ENCODE peak calls at places on chromosomes 11 and 22, in eight cellular contexts. O, K, T, X, M, V, C and P are unnamed samples.

GRCh38 chr22:38315801-38316339 is 1.4 kb downstream of the CSNK1E start:
- DNase-seq in X (no peak), C (no peak), K (peak), M (no peak), O (peak), T (no peak), V (no peak), P (no peak)

GRCh38 chr11:34214961-34215805 is 109.8 kb downstream of the NAT10 start:
- DNase-seq in X (no peak), T (peak), V (peak), C (no peak), K (peak), M (no peak), O (peak), P (no peak)

GRCh38 chr11:13238879-13239514 is 38.6 kb upstream of the BMAL1 start:
- DNase-seq in M (no peak), O (peak), K (peak), T (peak), C (peak), X (no peak), V (peak), P (peak)

GRCh38 chr22:44505796-44506354 is 7.8 kb upstream of the RTL6 start:
- DNase-seq in K (no peak), M (no peak), O (no peak), C (no peak), X (no peak), T (no peak), V (no peak), P (no peak)

GRCh38 chr22:47623740-47624103 is 861.3 kb downstream of the TBC1D22A start:
- DNase-seq in O (no peak), T (no peak), C (no peak), M (no peak), V (no peak), K (no peak), X (peak), P (peak)

GRCh38 chr11:75317446-75318122 is 33.9 kb downstream of the ARRB1 start:
- DNase-seq in V (no peak), T (no peak), M (no peak), K (no peak), X (no peak), O (no peak), C (no peak), P (no peak)

GRCh38 chr11:36711104-36711825 is 113.2 kb upstream of the RAG2 start:
- DNase-seq in O (no peak), T (no peak), M (no peak), K (peak), X (no peak), V (no peak), C (no peak), P (no peak)

GRCh38 chr11:65915821-65916251 is 3.0 kb downstream of the C11orf68 start:
- DNase-seq in T (no peak), V (no peak), O (no peak), X (peak), M (peak), K (peak), C (no peak), P (peak)

GRCh38 chr11:57167125-57167839 is 14.5 kb upstream of the LRRC55 start:
- DNase-seq in K (no peak), X (no peak), T (no peak), O (no peak), C (no peak), M (no peak), V (no peak), P (no peak)

GRCh38 chr11:26948881-26949280 is 45.0 kb upstream of the FIBIN start:
- DNase-seq in C (no peak), X (no peak), T (no peak), M (no peak), O (no peak), V (no peak), K (no peak), P (no peak)

GRCh38 chr11:113904379-113905101 is at the start of gene HTR3B:
- DNase-seq in O (no peak), C (no peak), M (no peak), K (no peak), X (no peak), T (no peak), V (no peak), P (no peak)

GRCh38 chr22:23431337-23432072 is 148.6 kb downstream of the IGLL1 start:
- DNase-seq in M (no peak), X (no peak), K (no peak), V (no peak), T (no peak), O (no peak), C (no peak), P (no peak)

GRCh38 chr11:11313426-11313825 is 39.6 kb downstream of the CSNK2A3 start:
- DNase-seq in X (no peak), T (no peak), M (no peak), K (peak), C (no peak), O (no peak), V (no peak), P (peak)

GRCh38 chr11:123434262-123434661 is 4.2 kb downstream of the GRAMD1B start:
- DNase-seq in C (peak), T (peak), V (no peak), X (no peak), O (no peak), M (no peak), K (peak), P (no peak)

GRCh38 chr11:66457826-66458225 is 8.9 kb upstream of the PELI3 start:
- DNase-seq in X (no peak), K (no peak), C (no peak), M (no peak), T (no peak), V (no peak), O (no peak), P (no peak)

GRCh38 chr22:37745548-37746365 is 48.9 kb downstream of the TRIOBP start:
- DNase-seq in V (peak), X (peak), M (peak), O (peak), C (peak), T (peak), K (peak), P (peak)

GRCh38 chr22:32103648-32104326 is 55.3 kb downstream of the C22orf42 start:
- DNase-seq in K (no peak), C (no peak), O (no peak), M (no peak), V (no peak), T (no peak), X (no peak), P (no peak)

GRCh38 chr22:39560127-39560526 is 10.4 kb upstream of the CACNA1I start:
- DNase-seq in C (no peak), O (no peak), K (no peak), T (no peak), X (no peak), V (no peak), M (no peak), P (no peak)

GRCh38 chr11:103322861-103323260 is 213.6 kb downstream of the DYNC2H1 start:
- DNase-seq in M (no peak), C (no peak), V (no peak), K (no peak), T (no peak), X (no peak), O (no peak), P (no peak)

GRCh38 chr11:80103149-80103859 is 662.5 kb upstream of the TENM4 start:
- DNase-seq in V (no peak), T (no peak), M (no peak), C (no peak), K (peak), O (no peak), X (no peak), P (no peak)

GRCh38 chr11:83159901-83160865 is 3.3 kb downstream of the PCF11 start:
- DNase-seq in X (no peak), T (no peak), O (no peak), V (no peak), M (peak), K (no peak), C (no peak), P (no peak)

GRCh38 chr11:85236211-85236610 is 390.9 kb downstream of the DLG2 start:
- DNase-seq in O (no peak), K (no peak), C (no peak), M (no peak), X (no peak), V (no peak), T (no peak), P (no peak)

GRCh38 chr11:1753426-1754305 is 3.3 kb upstream of the IFITM10 start:
- DNase-seq in K (no peak), M (no peak), T (no peak), V (no peak), X (no peak), O (no peak), C (no peak), P (no peak)

GRCh38 chr11:19639603-19640002 is 73.0 kb upstream of the NAV2 start:
- DNase-seq in M (no peak), O (no peak), C (no peak), K (no peak), T (no peak), X (no peak), V (no peak), P (no peak)

GRCh38 chr11:59144096-59144495 is 1.4 kb downstream of the FAM111A start:
- DNase-seq in K (no peak), X (no peak), C (no peak), V (no peak), T (no peak), M (no peak), O (no peak), P (no peak)

GRCh38 chr22:29890760-29891159 is 7.8 kb downstream of the MTMR3 start:
- DNase-seq in T (no peak), X (no peak), K (no peak), O (no peak), V (no peak), C (no peak), M (no peak), P (no peak)

GRCh38 chr22:47064416-47064815 is 302.0 kb downstream of the TBC1D22A start:
- DNase-seq in T (no peak), K (no peak), C (no peak), X (no peak), O (no peak), V (no peak), M (no peak), P (no peak)

GRCh38 chr22:37710675-37711074 is 13.8 kb downstream of the TRIOBP start:
- DNase-seq in O (no peak), X (no peak), M (no peak), T (no peak), K (no peak), V (no peak), C (no peak), P (no peak)